ENCODE peak calls at places on chromosomes 11 and 22, in four cellular contexts. O is thoracic aorta, U is A549, Q is tibial nerve. A is an unnamed sample.

GRCh38 chr11:63991558-63991957 is 5.3 kb downstream of the OTUB1 start:
- DNase-seq in O (no peak), U (no peak), Q (no peak), A (no peak)

GRCh38 chr22:32839776-32840571 is 38.5 kb downstream of the TIMP3 start:
- DNase-seq in Q (no peak), O (no peak), U (no peak), A (no peak)

GRCh38 chr22:37661160-37661924 is 2.8 kb downstream of the PDXP start:
- DNase-seq in U (no peak), Q (no peak), O (no peak), A (peak)

GRCh38 chr11:107836811-107837210 is 21.8 kb downstream of the SLC35F2 start:
- DNase-seq in U (no peak), Q (no peak), O (no peak), A (no peak)

GRCh38 chr11:118870396-118871343 is 13.0 kb upstream of the CXCR5 start:
- DNase-seq in Q (peak), U (no peak), O (no peak), A (no peak)

GRCh38 chr11:103091024-103091423 is 936 bp downstream of the DCUN1D5 start:
- DNase-seq in Q (no peak), O (no peak), U (peak), A (no peak)

GRCh38 chr11:69352715-69353325 is 58.9 kb downstream of the MYEOV start:
- DNase-seq in U (peak), O (no peak), Q (no peak), A (no peak)

GRCh38 chr11:117000741-117001096 is 97.5 kb downstream of the SIK3 start:
- DNase-seq in Q (no peak), O (no peak), U (no peak), A (no peak)

GRCh38 chr22:38172489-38173155 is 9.0 kb downstream of the PLA2G6 start:
- DNase-seq in O (no peak), Q (peak), U (no peak), A (no peak)

GRCh38 chr11:111064118-111064517 is 181.4 kb upstream of the POU2AF2 start:
- DNase-seq in O (no peak), Q (no peak), U (no peak), A (no peak)

GRCh38 chr11:68923614-68924013 is 19.9 kb downstream of the IGHMBP2 start:
- DNase-seq in Q (no peak), U (no peak), O (no peak), A (no peak)

GRCh38 chr11:116849491-116849890 is 12.1 kb upstream of the APOA1 start:
- DNase-seq in Q (no peak), U (no peak), O (no peak), A (no peak)

GRCh38 chr22:21760640-21761039 is 25.0 kb upstream of the YPEL1 start:
- DNase-seq in Q (no peak), O (no peak), U (no peak), A (no peak)

GRCh38 chr11:72326151-72326842 is 82.3 kb upstream of the PHOX2A start:
- DNase-seq in O (no peak), Q (no peak), U (peak), A (peak)

GRCh38 chr22:44622147-44622427 is 79.9 kb upstream of the PRR5 start:
- DNase-seq in Q (no peak), O (no peak), U (peak), A (peak)

GRCh38 chr11:110919241-110919893 is 207.1 kb upstream of the ARHGAP20 start:
- DNase-seq in U (no peak), Q (no peak), O (no peak), A (no peak)

GRCh38 chr11:47056261-47056915 is 119.8 kb downstream of the CSTPP1 start:
- DNase-seq in O (no peak), Q (no peak), U (no peak), A (no peak)

GRCh38 chr22:29747832-29748231 is 19.0 kb downstream of the ZMAT5 start:
- DNase-seq in U (no peak), Q (no peak), O (no peak), A (no peak)

GRCh38 chr11:93905384-93905783 is 55.0 kb upstream of the VSTM5 start:
- DNase-seq in Q (no peak), U (no peak), O (no peak), A (no peak)

GRCh38 chr11:66478823-66479740 is 1.2 kb upstream of the DPP3 start:
- DNase-seq in O (no peak), U (peak), Q (peak), A (no peak)

GRCh38 chr11:131481317-131481716 is 110.9 kb downstream of the NTM start:
- DNase-seq in Q (no peak), U (no peak), O (no peak), A (no peak)

GRCh38 chr11:85930879-85931366 is 75.7 kb downstream of the CCDC83 start:
- DNase-seq in O (no peak), U (no peak), Q (no peak), A (no peak)

GRCh38 chr11:46380340-46381045 is 976 bp upstream of the MDK start:
- DNase-seq in U (no peak), Q (peak), O (no peak), A (peak)

GRCh38 chr11:26753738-26754504 is 32.1 kb upstream of the SLC5A12 start:
- DNase-seq in Q (peak), O (peak), U (peak), A (peak)

GRCh38 chr22:30806391-30806861 is 111.8 kb downstream of the OSBP2 start:
- DNase-seq in Q (no peak), U (peak), O (no peak), A (no peak)

GRCh38 chr22:41939981-41940852 is 6.7 kb downstream of the CENPM start:
- DNase-seq in U (peak), O (no peak), Q (no peak), A (no peak)

GRCh38 chr22:48188211-48188845 is 1425.9 kb downstream of the TBC1D22A start:
- DNase-seq in O (no peak), Q (no peak), U (peak), A (no peak)

GRCh38 chr22:36874309-36874696 is 13.5 kb downstream of the NCF4 start:
- DNase-seq in Q (no peak), O (no peak), U (no peak), A (no peak)

GRCh38 chr11:17477361-17477760 is 716 bp upstream of the ABCC8 start:
- DNase-seq in U (no peak), O (no peak), Q (no peak), A (no peak)

GRCh38 chr11:17475666-17476316 is 854 bp downstream of the ABCC8 start:
- DNase-seq in U (no peak), Q (no peak), O (no peak), A (no peak)

GRCh38 chr11:17478064-17478463 is 1.4 kb upstream of the ABCC8 start:
- DNase-seq in O (no peak), U (no peak), Q (no peak), A (no peak)

GRCh38 chr11:17476317-17477083 is at the start of gene ABCC8:
- DNase-seq in O (no peak), Q (no peak), U (peak), A (no peak)

GRCh38 chr11:17477084-17477333 is 364 bp upstream of the ABCC8 start:
- DNase-seq in U (no peak), Q (no peak), O (no peak), A (no peak)
- H3K4me3 ChIP-seq in U (peak), Q (no peak), O (no peak), A (no peak)

GRCh38 chr11:36139767-36140166 is 149.5 kb downstream of the COMMD9 start:
- DNase-seq in Q (no peak), U (no peak), O (no peak), A (no peak)
- H3K4me3 ChIP-seq in Q (no peak), U (no peak), O (no peak), A (no peak)

DNA sequence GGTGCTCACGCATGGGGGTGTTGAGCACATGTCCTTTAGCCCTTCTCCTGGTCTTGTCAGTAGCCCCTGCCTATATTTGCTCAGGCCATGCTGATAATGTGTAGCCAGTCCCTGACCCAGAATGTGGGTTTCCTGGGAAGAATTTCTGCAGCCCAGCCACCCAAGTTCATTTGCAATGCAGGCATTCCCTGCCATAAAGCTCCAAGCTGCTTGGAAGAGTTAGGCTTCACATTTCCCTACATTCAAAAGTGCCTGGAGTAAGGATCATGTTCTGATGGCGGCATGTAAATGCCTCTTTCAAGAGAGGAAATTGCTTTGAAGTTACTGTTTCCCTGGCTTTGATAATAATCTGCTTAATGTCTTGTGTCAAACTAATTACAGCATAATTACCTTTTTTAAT is 266.1 kb downstream of the MIAT start:
- DNase-seq in Q (no peak), O (no peak), U (no peak), A (no peak)
- H3K4me3 ChIP-seq in Q (no peak), O (no peak), U (no peak), A (no peak)

GRCh38 chr11:113553905-113554304 is 78.7 kb upstream of the DRD2 start:
- DNase-seq in U (no peak), Q (no peak), O (no peak), A (peak)
- H3K4me3 ChIP-seq in U (no peak), Q (no peak), O (no peak), A (no peak)

DNA sequence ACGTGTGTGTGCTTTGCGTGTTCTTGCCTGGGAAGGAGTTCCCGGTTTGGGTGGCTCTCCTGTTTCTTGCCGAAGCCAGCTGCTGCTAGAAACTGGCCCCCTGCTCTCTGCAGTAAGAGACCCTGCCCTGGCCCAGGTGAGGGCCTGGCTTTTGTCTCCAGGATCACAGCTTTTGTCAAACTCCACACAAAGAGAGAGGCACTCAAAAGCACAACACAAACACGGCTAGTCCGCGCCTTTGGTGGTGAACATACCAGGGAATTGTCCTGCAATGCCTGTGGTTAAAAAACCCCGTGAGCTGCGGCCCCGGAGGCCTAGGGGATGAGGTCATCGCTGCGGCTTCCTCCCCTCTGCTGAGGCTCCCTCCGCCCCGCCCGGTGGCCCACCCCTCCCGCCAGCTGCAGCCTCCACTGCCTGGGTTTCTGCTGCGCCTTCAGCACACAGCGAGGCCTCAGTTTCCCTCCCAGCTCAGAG is 88.9 kb downstream of the KCNQ1 start:
- DNase-seq in O (no peak), Q (peak), U (no peak), A (peak)
- H3K4me3 ChIP-seq in O (peak), Q (no peak), U (no peak), A (no peak)

GRCh38 chr22:46682011-46682731 is 55.9 kb downstream of the CERK start:
- DNase-seq in Q (no peak), U (no peak), O (no peak), A (no peak)
- H3K4me3 ChIP-seq in Q (no peak), U (no peak), O (no peak), A (no peak)

GRCh38 chr11:115298613-115299012 is 205.6 kb downstream of the CADM1 start:
- DNase-seq in Q (no peak), O (no peak), U (no peak), A (no peak)
- H3K4me3 ChIP-seq in Q (no peak), O (no peak), U (no peak), A (no peak)

DNA sequence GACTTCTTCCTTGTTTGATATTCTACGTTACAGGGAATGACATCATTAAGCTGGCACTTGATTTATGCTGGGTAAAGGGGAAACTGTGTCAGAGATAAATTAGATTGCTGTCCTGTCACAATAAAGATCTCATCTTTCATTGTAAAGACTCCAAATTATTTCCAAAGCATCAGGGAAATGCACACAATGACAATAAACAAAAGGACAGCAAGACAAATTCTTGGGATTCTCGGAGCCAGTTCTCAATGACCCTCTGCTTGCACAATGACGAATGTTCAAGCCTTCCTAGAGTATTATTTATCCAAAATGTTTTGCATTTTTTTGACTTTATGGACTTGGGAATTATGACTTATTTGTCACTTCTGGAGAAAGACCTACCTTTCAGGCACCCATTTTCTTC is 1121.9 kb upstream of the TENM4 start:
- DNase-seq in U (no peak), O (no peak), Q (no peak), A (no peak)
- H3K4me3 ChIP-seq in U (no peak), O (no peak), Q (no peak), A (no peak)

GRCh38 chr11:96292291-96293010 is 50.5 kb downstream of the MAML2 start:
- DNase-seq in U (no peak), O (no peak), Q (no peak), A (no peak)
- H3K4me3 ChIP-seq in U (no peak), O (no peak), Q (no peak), A (no peak)